ENCODE peak calls at places on chromosome 18, in five cellular contexts. One of them, this sample, is unnamed. For H3K4me1, the result is how much of the 10 kb centered on the place peaks cover.

GRCh38 chr18:7824970-7825369 is 257.9 kb downstream of the PTPRM start:
- DNase-seq in PC-9: no peak
- DNase-seq in adrenal gland: peak
- DNase-seq in mesenchymal stem cell: no peak
- DNase-seq in PC-3: no peak
- DNase-seq in this sample: no peak

GRCh38 chr18:25726278-25726677 is 364.1 kb downstream of the SS18 start:
- DNase-seq in adrenal gland: no peak
- DNase-seq in PC-3: no peak
- DNase-seq in mesenchymal stem cell: peak
- DNase-seq in PC-9: no peak
- DNase-seq in this sample: no peak

GRCh38 chr18:75884728-75885127 is 457.2 kb upstream of the SMIM21 start:
- DNase-seq in PC-9: no peak
- DNase-seq in mesenchymal stem cell: no peak
- DNase-seq in PC-3: no peak
- DNase-seq in adrenal gland: no peak
- DNase-seq in this sample: no peak

GRCh38 chr18:73893879-73894278 is 253.8 kb downstream of the FBXO15 start:
- DNase-seq in adrenal gland: no peak
- DNase-seq in PC-3: peak
- DNase-seq in PC-9: peak
- DNase-seq in mesenchymal stem cell: no peak
- DNase-seq in this sample: peak

GRCh38 chr18:22191986-22192385 is 22.6 kb downstream of the GATA6 start:
- DNase-seq in PC-3: no peak
- DNase-seq in mesenchymal stem cell: no peak
- DNase-seq in adrenal gland: no peak
- DNase-seq in PC-9: no peak
- DNase-seq in this sample: no peak

GRCh38 chr18:21386523-21387240 is 144.7 kb downstream of the GREB1L start:
- DNase-seq in adrenal gland: no peak
- DNase-seq in PC-9: no peak
- DNase-seq in PC-3: no peak
- DNase-seq in mesenchymal stem cell: no peak
- DNase-seq in this sample: no peak

GRCh38 chr18:62979172-62979571 is 263.8 kb downstream of the PHLPP1 start:
- DNase-seq in PC-9: peak
- DNase-seq in PC-3: peak
- DNase-seq in adrenal gland: no peak
- DNase-seq in mesenchymal stem cell: peak
- DNase-seq in this sample: no peak

GRCh38 chr18:63953811-63954210 is 4.7 kb downstream of the HMSD start:
- DNase-seq in PC-3: no peak
- DNase-seq in mesenchymal stem cell: no peak
- DNase-seq in PC-9: no peak
- DNase-seq in adrenal gland: no peak
- DNase-seq in this sample: no peak

GRCh38 chr18:61334491-61334850 is 1.2 kb downstream of the CDH20 start:
- DNase-seq in adrenal gland: no peak
- DNase-seq in mesenchymal stem cell: no peak
- DNase-seq in PC-3: no peak
- DNase-seq in PC-9: no peak
- DNase-seq in this sample: no peak

GRCh38 chr18:7577706-7578105 is 10.6 kb downstream of the PTPRM start:
- DNase-seq in PC-9: no peak
- DNase-seq in PC-3: peak
- DNase-seq in adrenal gland: no peak
- DNase-seq in mesenchymal stem cell: peak
- DNase-seq in this sample: peak

GRCh38 chr18:51169731-51170130 is 27.8 kb downstream of the MEX3C start:
- DNase-seq in PC-3: no peak
- DNase-seq in mesenchymal stem cell: no peak
- DNase-seq in adrenal gland: no peak
- DNase-seq in PC-9: no peak
- DNase-seq in this sample: no peak

GRCh38 chr18:74511823-74512222 is 15.7 kb downstream of the CNDP2 start:
- DNase-seq in PC-3: no peak
- DNase-seq in mesenchymal stem cell: no peak
- DNase-seq in PC-9: no peak
- DNase-seq in adrenal gland: no peak
- DNase-seq in this sample: no peak

GRCh38 chr18:14978962-14979535 is 231.1 kb downstream of the ANKRD30B start:
- DNase-seq in adrenal gland: no peak
- DNase-seq in PC-3: peak
- DNase-seq in mesenchymal stem cell: no peak
- DNase-seq in PC-9: no peak
- DNase-seq in this sample: no peak

GRCh38 chr18:57466745-57467144 is 31.6 kb downstream of the ONECUT2 start:
- DNase-seq in PC-3: no peak
- DNase-seq in adrenal gland: no peak
- DNase-seq in PC-9: no peak
- DNase-seq in mesenchymal stem cell: no peak
- DNase-seq in this sample: no peak

GRCh38 chr18:568731-569130 is 11.4 kb upstream of the CETN1 start:
- DNase-seq in PC-3: no peak
- DNase-seq in PC-9: peak
- DNase-seq in adrenal gland: no peak
- DNase-seq in mesenchymal stem cell: no peak
- DNase-seq in this sample: no peak

GRCh38 chr18:72375628-72376027 is 168.5 kb downstream of the CBLN2 start:
- DNase-seq in adrenal gland: no peak
- DNase-seq in mesenchymal stem cell: no peak
- DNase-seq in PC-3: peak
- DNase-seq in PC-9: no peak
- DNase-seq in this sample: peak

GRCh38 chr18:33755918-33756590 is 178.0 kb downstream of the ASXL3 start:
- DNase-seq in PC-9: peak
- DNase-seq in adrenal gland: peak
- DNase-seq in mesenchymal stem cell: peak
- DNase-seq in PC-3: peak
- DNase-seq in this sample: peak

GRCh38 chr18:2312440-2312839 is 258.9 kb downstream of the METTL4 start:
- DNase-seq in mesenchymal stem cell: no peak
- DNase-seq in PC-9: no peak
- DNase-seq in PC-3: no peak
- DNase-seq in adrenal gland: no peak
- DNase-seq in this sample: no peak

GRCh38 chr18:23114171-23114881 is 21.0 kb upstream of the CABLES1 start:
- DNase-seq in mesenchymal stem cell: peak
- DNase-seq in PC-3: no peak
- DNase-seq in PC-9: no peak
- DNase-seq in adrenal gland: no peak
- DNase-seq in this sample: no peak

GRCh38 chr18:73549236-73549635 is 598.4 kb downstream of the FBXO15 start:
- DNase-seq in adrenal gland: no peak
- DNase-seq in mesenchymal stem cell: no peak
- DNase-seq in PC-9: no peak
- DNase-seq in PC-3: no peak
- DNase-seq in this sample: no peak

GRCh38 chr18:46173393-46174316 is 69.5 kb downstream of the HAUS1 start:
- DNase-seq in mesenchymal stem cell: peak
- DNase-seq in PC-3: peak
- DNase-seq in adrenal gland: peak
- DNase-seq in PC-9: peak
- DNase-seq in this sample: peak

GRCh38 chr18:41347057-41347456 is 608.0 kb upstream of the PIK3C3 start:
- DNase-seq in PC-3: no peak
- DNase-seq in PC-9: no peak
- DNase-seq in mesenchymal stem cell: peak
- DNase-seq in adrenal gland: no peak
- DNase-seq in this sample: no peak

GRCh38 chr18:28281400-28281799 is 104.5 kb upstream of the CDH2 start:
- DNase-seq in PC-3: peak
- DNase-seq in mesenchymal stem cell: peak
- DNase-seq in PC-9: no peak
- DNase-seq in adrenal gland: no peak
- DNase-seq in this sample: no peak

GRCh38 chr18:49021433-49022129 is 70.8 kb upstream of the SMAD7 start:
- DNase-seq in PC-9: peak
- DNase-seq in mesenchymal stem cell: peak
- DNase-seq in adrenal gland: peak
- DNase-seq in PC-3: peak
- DNase-seq in this sample: peak

GRCh38 chr18:59359576-59359952 is 499 bp upstream of the LMAN1 start:
- DNase-seq in PC-3: no peak
- DNase-seq in mesenchymal stem cell: no peak
- DNase-seq in PC-9: no peak
- DNase-seq in adrenal gland: no peak
- DNase-seq in this sample: no peak

GRCh38 chr18:32383040-32383819 is 87.5 kb downstream of the GAREM1 start:
- DNase-seq in mesenchymal stem cell: peak
- DNase-seq in PC-3: peak
- DNase-seq in PC-9: peak
- DNase-seq in adrenal gland: peak
- DNase-seq in this sample: peak

GRCh38 chr18:62399781-62400308 is 74.7 kb downstream of the TNFRSF11A start:
- DNase-seq in PC-3: peak
- DNase-seq in mesenchymal stem cell: peak
- DNase-seq in adrenal gland: no peak
- DNase-seq in PC-9: peak
- DNase-seq in this sample: no peak

GRCh38 chr18:36446059-36446458 is 148.5 kb downstream of the FHOD3 start:
- DNase-seq in PC-9: no peak
- DNase-seq in mesenchymal stem cell: no peak
- DNase-seq in PC-3: peak
- DNase-seq in adrenal gland: no peak
- DNase-seq in this sample: no peak

GRCh38 chr18:2916184-2916583 is 69.4 kb downstream of the EMILIN2 start:
- DNase-seq in PC-3: no peak
- DNase-seq in mesenchymal stem cell: peak
- DNase-seq in adrenal gland: no peak
- DNase-seq in PC-9: no peak
- DNase-seq in this sample: no peak

GRCh38 chr18:49768051-49768391 is 45.3 kb downstream of the ACAA2 start:
- DNase-seq in adrenal gland: no peak
- DNase-seq in PC-3: peak
- DNase-seq in PC-9: peak
- DNase-seq in mesenchymal stem cell: peak
- DNase-seq in this sample: peak

GRCh38 chr18:33051397-33051796 is 278.6 kb upstream of the KLHL14 start:
- DNase-seq in adrenal gland: no peak
- DNase-seq in PC-3: peak
- DNase-seq in PC-9: no peak
- DNase-seq in mesenchymal stem cell: peak
- DNase-seq in this sample: no peak

GRCh38 chr18:71249791-71250190 is 960.9 kb downstream of the SOCS6 start:
- DNase-seq in PC-9: no peak
- DNase-seq in PC-3: no peak
- DNase-seq in adrenal gland: no peak
- DNase-seq in mesenchymal stem cell: no peak
- DNase-seq in this sample: no peak

GRCh38 chr18:63676526-63676925 is 14.8 kb upstream of the SERPINB3 start:
- DNase-seq in PC-9: no peak
- DNase-seq in mesenchymal stem cell: no peak
- DNase-seq in PC-3: peak
- DNase-seq in adrenal gland: no peak
- DNase-seq in this sample: peak

DNA sequence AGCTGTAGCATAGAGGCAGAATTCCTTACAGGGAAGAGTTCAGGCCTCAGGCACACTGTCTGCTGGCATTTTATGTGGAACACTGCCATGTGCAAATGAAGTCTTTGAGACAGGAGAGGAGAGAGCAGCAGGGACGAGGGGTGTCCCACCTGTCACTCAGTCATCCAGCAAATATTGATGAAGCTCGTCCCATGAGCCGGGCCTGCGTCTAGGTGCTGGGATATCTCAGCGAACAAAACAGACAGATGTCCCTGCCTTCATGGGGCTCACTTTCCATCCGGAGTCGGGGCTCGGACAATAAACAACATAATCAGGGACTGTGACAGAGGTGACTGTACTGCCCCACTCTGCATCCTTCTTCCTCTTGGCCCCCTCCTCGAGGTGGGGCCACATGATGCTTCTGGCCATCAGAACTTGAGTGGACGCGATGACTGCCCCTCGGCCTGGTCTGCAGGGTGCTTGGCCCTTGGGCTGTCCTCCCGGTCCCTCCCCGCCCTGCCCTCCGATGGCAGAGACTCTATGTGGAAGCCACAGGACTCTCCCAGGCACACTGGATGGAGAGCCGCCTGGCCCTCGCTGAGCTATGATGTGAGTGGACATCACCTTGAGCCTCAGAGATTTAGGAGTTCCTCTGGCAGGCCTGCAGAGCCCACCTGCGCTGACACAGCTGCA is 78.8 kb downstream of the MBP start:
- DNase-seq in PC-9: no peak
- DNase-seq in adrenal gland: no peak
- DNase-seq in PC-3: no peak
- DNase-seq in mesenchymal stem cell: no peak
- DNase-seq in this sample: no peak
- H3K4me1 ChIP-seq in PC-9: under half
- H3K4me1 ChIP-seq in adrenal gland: under half
- H3K4me1 ChIP-seq in PC-3: under half
- H3K4me1 ChIP-seq in mesenchymal stem cell: under half
- H3K4me1 ChIP-seq in this sample: under half

DNA sequence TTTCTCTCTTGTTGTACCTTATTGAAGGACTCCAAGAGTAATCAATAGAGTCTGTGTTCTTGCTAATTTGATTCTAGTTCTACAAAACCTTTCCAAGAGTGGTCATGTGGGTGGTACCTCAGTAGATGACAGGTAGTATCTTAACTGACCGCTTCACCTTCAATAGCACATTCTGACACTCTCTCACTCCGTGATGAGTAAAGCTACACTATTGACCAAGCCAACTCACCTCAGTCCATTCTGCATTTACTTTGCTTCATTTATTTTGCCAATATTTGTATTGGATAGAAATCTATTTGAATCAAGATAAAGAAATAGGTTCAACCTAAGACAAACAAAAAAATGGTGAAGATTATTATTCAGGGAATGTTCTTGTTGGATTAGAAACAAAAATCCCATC is 1869.6 kb upstream of the CELF4 start:
- DNase-seq in mesenchymal stem cell: no peak
- DNase-seq in PC-3: no peak
- DNase-seq in adrenal gland: no peak
- DNase-seq in PC-9: no peak
- DNase-seq in this sample: no peak
- H3K27ac ChIP-seq in mesenchymal stem cell: no peak
- H3K27ac ChIP-seq in PC-3: no peak
- H3K27ac ChIP-seq in adrenal gland: no peak
- H3K27ac ChIP-seq in PC-9: no peak
- H3K27ac ChIP-seq in this sample: no peak

GRCh38 chr18:11324510-11324909 is 175.1 kb upstream of the PIEZO2 start:
- DNase-seq in adrenal gland: no peak
- DNase-seq in PC-9: no peak
- DNase-seq in PC-3: no peak
- DNase-seq in mesenchymal stem cell: peak
- DNase-seq in this sample: no peak
- H3K4me1 ChIP-seq in adrenal gland: under half
- H3K4me1 ChIP-seq in PC-9: under half
- H3K4me1 ChIP-seq in PC-3: under half
- H3K4me1 ChIP-seq in mesenchymal stem cell: under half
- H3K4me1 ChIP-seq in this sample: under half

DNA sequence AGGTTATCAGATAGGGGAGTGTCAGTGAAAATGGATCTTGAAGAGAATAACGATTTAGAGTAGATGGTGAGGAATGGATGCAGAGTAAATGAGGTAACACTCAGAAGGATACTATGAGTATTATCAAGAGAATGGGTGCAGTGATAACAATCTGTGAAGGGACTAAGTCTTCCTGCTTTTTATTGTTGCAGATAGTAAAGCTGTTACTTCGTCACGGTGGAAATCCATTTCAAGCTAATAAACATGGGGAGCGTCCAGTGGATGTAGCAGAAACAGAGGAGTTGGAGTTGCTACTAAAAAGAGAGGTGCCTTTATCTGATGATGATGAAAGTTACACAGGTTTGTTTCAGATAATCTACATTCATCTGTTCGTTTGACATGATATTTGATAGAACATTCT is 85.1 kb downstream of the ANKRD12 start:
- DNase-seq in PC-9: no peak
- DNase-seq in adrenal gland: no peak
- DNase-seq in PC-3: no peak
- DNase-seq in mesenchymal stem cell: no peak
- DNase-seq in this sample: no peak
- H3K27ac ChIP-seq in PC-9: no peak
- H3K27ac ChIP-seq in adrenal gland: no peak
- H3K27ac ChIP-seq in PC-3: no peak
- H3K27ac ChIP-seq in mesenchymal stem cell: peak
- H3K27ac ChIP-seq in this sample: no peak

This sample was measured in foreskin keratinocyte.